ENCODE peak calls at places on chromosome 1, in five cellular contexts. One of them, this sample, is unnamed.

GRCh38 chr1:154329152-154329521 is 3.8 kb downstream of the ATP8B2 start:
- DNase-seq in activated effector memory CD4-positive, alpha-beta T cell treated with Interleukin-2 at 50 U/mL for 16 hours: no peak
- DNase-seq in T-cell: no peak
- DNase-seq in NT2/D1: peak
- DNase-seq in aorta: no peak
- DNase-seq in this sample: no peak

GRCh38 chr1:113226118-113226517 is 153.1 kb downstream of the LRIG2 start:
- DNase-seq in activated effector memory CD4-positive, alpha-beta T cell treated with Interleukin-2 at 50 U/mL for 16 hours: no peak
- DNase-seq in T-cell: no peak
- DNase-seq in NT2/D1: no peak
- DNase-seq in aorta: no peak
- DNase-seq in this sample: no peak

GRCh38 chr1:155044812-155045690 is 6.1 kb upstream of the ADAM15 start:
- DNase-seq in activated effector memory CD4-positive, alpha-beta T cell treated with Interleukin-2 at 50 U/mL for 16 hours: peak
- DNase-seq in T-cell: no peak
- DNase-seq in NT2/D1: peak
- DNase-seq in aorta: peak
- DNase-seq in this sample: no peak

GRCh38 chr1:224668991-224669390 is 52.9 kb downstream of the CNIH3 start:
- DNase-seq in activated effector memory CD4-positive, alpha-beta T cell treated with Interleukin-2 at 50 U/mL for 16 hours: no peak
- DNase-seq in T-cell: no peak
- DNase-seq in NT2/D1: no peak
- DNase-seq in aorta: no peak
- DNase-seq in this sample: no peak

GRCh38 chr1:150507912-150508864 is at the start of gene ECM1:
- DNase-seq in activated effector memory CD4-positive, alpha-beta T cell treated with Interleukin-2 at 50 U/mL for 16 hours: no peak
- DNase-seq in T-cell: no peak
- DNase-seq in NT2/D1: no peak
- DNase-seq in aorta: peak
- DNase-seq in this sample: no peak

GRCh38 chr1:1040004-1040991 is 20.4 kb downstream of the AGRN start:
- DNase-seq in activated effector memory CD4-positive, alpha-beta T cell treated with Interleukin-2 at 50 U/mL for 16 hours: peak
- DNase-seq in T-cell: peak
- DNase-seq in NT2/D1: no peak
- DNase-seq in aorta: peak
- DNase-seq in this sample: peak

GRCh38 chr1:91623020-91623419 is 122.4 kb downstream of the CDC7 start:
- DNase-seq in activated effector memory CD4-positive, alpha-beta T cell treated with Interleukin-2 at 50 U/mL for 16 hours: no peak
- DNase-seq in T-cell: no peak
- DNase-seq in NT2/D1: no peak
- DNase-seq in aorta: no peak
- DNase-seq in this sample: no peak

GRCh38 chr1:222310830-222311229 is 237.1 kb downstream of the HHIPL2 start:
- DNase-seq in activated effector memory CD4-positive, alpha-beta T cell treated with Interleukin-2 at 50 U/mL for 16 hours: no peak
- DNase-seq in T-cell: peak
- DNase-seq in NT2/D1: no peak
- DNase-seq in aorta: no peak
- DNase-seq in this sample: no peak

GRCh38 chr1:42680921-42681683 is 1.1 kb upstream of the YBX1 start:
- DNase-seq in activated effector memory CD4-positive, alpha-beta T cell treated with Interleukin-2 at 50 U/mL for 16 hours: no peak
- DNase-seq in T-cell: no peak
- DNase-seq in NT2/D1: no peak
- DNase-seq in aorta: no peak
- DNase-seq in this sample: no peak

GRCh38 chr1:176187001-176187400 is 20.1 kb downstream of the COP1 start:
- DNase-seq in activated effector memory CD4-positive, alpha-beta T cell treated with Interleukin-2 at 50 U/mL for 16 hours: no peak
- DNase-seq in T-cell: no peak
- DNase-seq in NT2/D1: no peak
- DNase-seq in aorta: no peak
- DNase-seq in this sample: no peak

GRCh38 chr1:52022133-52022532 is 11.5 kb downstream of the KTI12 start:
- DNase-seq in activated effector memory CD4-positive, alpha-beta T cell treated with Interleukin-2 at 50 U/mL for 16 hours: no peak
- DNase-seq in T-cell: no peak
- DNase-seq in NT2/D1: no peak
- DNase-seq in aorta: no peak
- DNase-seq in this sample: no peak

GRCh38 chr1:240151126-240151735 is 59.5 kb downstream of the FMN2 start:
- DNase-seq in activated effector memory CD4-positive, alpha-beta T cell treated with Interleukin-2 at 50 U/mL for 16 hours: no peak
- DNase-seq in T-cell: no peak
- DNase-seq in NT2/D1: no peak
- DNase-seq in aorta: no peak
- DNase-seq in this sample: no peak

GRCh38 chr1:91884459-91885290 is 1.3 kb downstream of the TGFBR3 start:
- DNase-seq in activated effector memory CD4-positive, alpha-beta T cell treated with Interleukin-2 at 50 U/mL for 16 hours: peak
- DNase-seq in T-cell: peak
- DNase-seq in NT2/D1: no peak
- DNase-seq in aorta: no peak
- DNase-seq in this sample: no peak

GRCh38 chr1:2431503-2431902 is 19.1 kb upstream of the PEX10 start:
- DNase-seq in activated effector memory CD4-positive, alpha-beta T cell treated with Interleukin-2 at 50 U/mL for 16 hours: no peak
- DNase-seq in T-cell: no peak
- DNase-seq in NT2/D1: no peak
- DNase-seq in aorta: no peak
- DNase-seq in this sample: no peak

GRCh38 chr1:205663286-205663994 is 16.9 kb downstream of the SLC45A3 start:
- DNase-seq in activated effector memory CD4-positive, alpha-beta T cell treated with Interleukin-2 at 50 U/mL for 16 hours: no peak
- DNase-seq in T-cell: no peak
- DNase-seq in NT2/D1: no peak
- DNase-seq in aorta: no peak
- DNase-seq in this sample: no peak

This sample was measured in AG09309.